ENCODE peak calls at places on chromosomes 2 and 18, in ten cellular contexts. V is NCI-H1092 treated with DMSO at 0.1 percent for 48 hours, N is astrocyte of the spinal cord, Z is kidney, R is SHP77, I is heart right ventricle, W is pancreas, P is mucosa of descending colon, D is GM23248, L is WTC11. X is an unnamed sample.

GRCh38 chr2:190748966-190749365 is 100.1 kb downstream of the NAB1 start:
- DNase-seq in V (no peak), N (no peak), Z (no peak), R (no peak), I (no peak), W (no peak), P (no peak), D (no peak), L (no peak), X (no peak)

GRCh38 chr18:596288-596881 is 403 bp upstream of the CLUL1 start:
- DNase-seq in V (no peak), N (peak), Z (peak), R (no peak), I (no peak), W (peak), P (no peak), D (peak), L (peak), X (peak)

GRCh38 chr2:205763708-205764501 is 81.6 kb downstream of the NRP2 start:
- DNase-seq in V (peak), N (peak), Z (peak), R (no peak), I (peak), W (peak), P (peak), D (peak), L (peak), X (no peak)

GRCh38 chr2:108139521-108139920 is 100.2 kb upstream of the SULT1C3 start:
- DNase-seq in V (no peak), N (peak), Z (no peak), R (no peak), I (no peak), W (no peak), P (no peak), D (peak), L (no peak), X (no peak)

GRCh38 chr2:222561817-222562424 is 94.0 kb downstream of the FARSB start:
- DNase-seq in V (peak), N (peak), Z (no peak), R (peak), I (no peak), W (no peak), P (no peak), D (peak), L (peak), X (no peak)

GRCh38 chr2:46252891-46253659 is 44.1 kb upstream of the EPAS1 start:
- DNase-seq in V (no peak), N (peak), Z (no peak), R (no peak), I (peak), W (no peak), P (no peak), D (peak), L (no peak), X (no peak)

GRCh38 chr2:151379191-151379590 is 21.8 kb downstream of the TNFAIP6 start:
- DNase-seq in V (no peak), N (peak), Z (no peak), R (no peak), I (no peak), W (no peak), P (no peak), D (no peak), L (no peak), X (no peak)

GRCh38 chr18:62324917-62325805 is at the start of gene TNFRSF11A:
- DNase-seq in V (peak), N (no peak), Z (peak), R (peak), I (peak), W (peak), P (peak), D (peak), L (peak), X (no peak)

GRCh38 chr2:48200591-48201293 is 294.4 kb upstream of the FBXO11 start:
- DNase-seq in V (no peak), N (no peak), Z (no peak), R (no peak), I (no peak), W (no peak), P (no peak), D (peak), L (no peak), X (no peak)

GRCh38 chr2:19124135-19124534 is 234.3 kb downstream of the OSR1 start:
- DNase-seq in V (no peak), N (peak), Z (no peak), R (no peak), I (no peak), W (no peak), P (no peak), D (peak), L (no peak), X (no peak)

GRCh38 chr2:142989276-142990204 is 112.1 kb downstream of the KYNU start:
- DNase-seq in V (peak), N (peak), Z (no peak), R (no peak), I (no peak), W (no peak), P (no peak), D (peak), L (no peak), X (no peak)

GRCh38 chr2:96856776-96857673 is 791 bp downstream of the ANKRD39 start:
- DNase-seq in V (peak), N (no peak), Z (peak), R (peak), I (no peak), W (no peak), P (no peak), D (peak), L (no peak), X (no peak)

GRCh38 chr2:26754539-26754938 is 9.5 kb upstream of the SLC35F6 start:
- DNase-seq in V (no peak), N (no peak), Z (no peak), R (no peak), I (no peak), W (no peak), P (no peak), D (no peak), L (no peak), X (no peak)

GRCh38 chr2:199455186-199455532 is 2.6 kb downstream of the SATB2 start:
- DNase-seq in V (no peak), N (no peak), Z (no peak), R (no peak), I (no peak), W (no peak), P (no peak), D (no peak), L (no peak), X (no peak)

GRCh38 chr2:202541137-202541536 is 93.6 kb upstream of the FAM117B start:
- DNase-seq in V (peak), N (no peak), Z (no peak), R (no peak), I (no peak), W (no peak), P (no peak), D (no peak), L (no peak), X (no peak)

GRCh38 chr18:61400714-61401113 is 67.5 kb downstream of the CDH20 start:
- DNase-seq in V (no peak), N (peak), Z (no peak), R (no peak), I (no peak), W (no peak), P (no peak), D (peak), L (no peak), X (no peak)

GRCh38 chr18:54776282-54776977 is 51.8 kb upstream of the RAB27B start:
- DNase-seq in V (no peak), N (peak), Z (no peak), R (no peak), I (no peak), W (no peak), P (no peak), D (peak), L (no peak), X (no peak)

GRCh38 chr2:42110287-42110973 is 58.7 kb upstream of the EML4 start:
- DNase-seq in V (no peak), N (peak), Z (no peak), R (no peak), I (no peak), W (no peak), P (no peak), D (peak), L (no peak), X (no peak)

GRCh38 chr18:26579941-26580618 is 31.7 kb upstream of the KCTD1 start:
- DNase-seq in V (no peak), N (no peak), Z (no peak), R (peak), I (no peak), W (no peak), P (no peak), D (no peak), L (no peak), X (no peak)

GRCh38 chr2:28068098-28068497 is 177.6 kb downstream of the BABAM2 start:
- DNase-seq in V (no peak), N (no peak), Z (no peak), R (no peak), I (no peak), W (no peak), P (no peak), D (no peak), L (no peak), X (no peak)

GRCh38 chr2:108315408-108316193 is 26.9 kb downstream of the SULT1C2 start:
- DNase-seq in V (no peak), N (no peak), Z (no peak), R (no peak), I (no peak), W (no peak), P (no peak), D (no peak), L (no peak), X (no peak)

GRCh38 chr2:196849895-196850294 is 40.7 kb upstream of the C2orf66 start:
- DNase-seq in V (peak), N (peak), Z (no peak), R (no peak), I (no peak), W (no peak), P (no peak), D (peak), L (no peak), X (no peak)

GRCh38 chr2:33068261-33068660 is 121.5 kb downstream of the LTBP1 start:
- DNase-seq in V (no peak), N (peak), Z (no peak), R (no peak), I (no peak), W (no peak), P (no peak), D (peak), L (no peak), X (no peak)

GRCh38 chr2:237118025-237118424 is 32.3 kb downstream of the COPS8 start:
- DNase-seq in V (peak), N (no peak), Z (no peak), R (no peak), I (no peak), W (no peak), P (no peak), D (peak), L (no peak), X (no peak)

GRCh38 chr2:128821010-128821409 is 502.3 kb upstream of the HS6ST1 start:
- DNase-seq in V (no peak), N (no peak), Z (no peak), R (no peak), I (no peak), W (no peak), P (no peak), D (no peak), L (no peak), X (no peak)

GRCh38 chr2:23381498-23381897 is 3.5 kb upstream of the KLHL29 start:
- DNase-seq in V (no peak), N (no peak), Z (no peak), R (no peak), I (no peak), W (no peak), P (no peak), D (no peak), L (no peak), X (no peak)

GRCh38 chr18:42157878-42158277 is 202.8 kb downstream of the PIK3C3 start:
- DNase-seq in V (no peak), N (no peak), Z (no peak), R (no peak), I (no peak), W (no peak), P (no peak), D (no peak), L (no peak), X (peak)

GRCh38 chr2:74292752-74293151 is 50.5 kb downstream of the SLC4A5 start:
- DNase-seq in V (no peak), N (peak), Z (no peak), R (no peak), I (no peak), W (no peak), P (no peak), D (no peak), L (no peak), X (no peak)

GRCh38 chr2:216659301-216659700 is 26.1 kb downstream of the IGFBP2 start:
- DNase-seq in V (no peak), N (no peak), Z (peak), R (no peak), I (no peak), W (no peak), P (no peak), D (no peak), L (no peak), X (no peak)

GRCh38 chr18:45517181-45517741 is 98.0 kb upstream of the SLC14A2 start:
- DNase-seq in V (no peak), N (peak), Z (peak), R (no peak), I (peak), W (no peak), P (no peak), D (peak), L (no peak), X (no peak)